ENCODE peak calls at places on chromosomes 13 and 19, in ten cellular contexts. B is BE2C, E is Calu3, Q is nephron progenitor cell, T is thoracic aorta, H is ELR, F is left colon, W is pancreas, N is bronchial epithelial cell, M is left cardiac atrium. K is an unnamed sample.

GRCh38 chr19:17448190-17448967 is at the start of gene TMEM221:
- DNase-seq in B (peak; percentile 42), E (peak; percentile 65), Q (peak; percentile 73), T (no peak), H (peak; percentile 48), F (peak; percentile 41), W (peak; percentile 68), N (no peak), M (peak; percentile 56), K (no peak)

GRCh38 chr13:110283661-110284516 is 23.1 kb downstream of the COL4A1 start:
- DNase-seq in B (no peak), E (no peak), Q (no peak), T (no peak), H (no peak), F (no peak), W (no peak), N (no peak), M (no peak), K (no peak)

GRCh38 chr13:50376895-50377575 is 361.8 kb downstream of the KCNRG start:
- DNase-seq in B (no peak), E (peak; percentile 3), Q (no peak), T (no peak), H (no peak), F (no peak), W (no peak), N (no peak), M (no peak), K (no peak)

GRCh38 chr13:33139186-33139585 is 123.0 kb downstream of the KL start:
- DNase-seq in B (no peak), E (no peak), Q (no peak), T (peak; percentile 31), H (no peak), F (peak; percentile 47), W (no peak), N (no peak), M (peak; percentile 62), K (no peak)

GRCh38 chr13:98975822-98976261 is 2.0 kb downstream of the DOCK9 start:
- DNase-seq in B (no peak), E (no peak), Q (no peak), T (no peak), H (peak; percentile 27), F (no peak), W (no peak), N (no peak), M (no peak), K (no peak)

GRCh38 chr19:13071444-13072205 is 31.0 kb downstream of the LYL1 start:
- DNase-seq in B (no peak), E (no peak), Q (no peak), T (no peak), H (no peak), F (no peak), W (no peak), N (no peak), M (no peak), K (no peak)

GRCh38 chr13:59494151-59494550 is 669.6 kb downstream of the DIAPH3 start:
- DNase-seq in B (no peak), E (no peak), Q (no peak), T (no peak), H (no peak), F (no peak), W (no peak), N (no peak), M (no peak), K (no peak)

GRCh38 chr13:91142572-91142971 is 204.9 kb upstream of the MIR17HG start:
- DNase-seq in B (no peak), E (no peak), Q (no peak), T (no peak), H (peak; percentile 56), F (no peak), W (no peak), N (peak; percentile 67), M (no peak), K (no peak)

GRCh38 chr19:8206147-8207087 is 2.8 kb upstream of the CERS4 start:
- DNase-seq in B (no peak), E (no peak), Q (no peak), T (no peak), H (no peak), F (no peak), W (peak; percentile 60), N (no peak), M (no peak), K (no peak)

GRCh38 chr13:91052873-91053272 is 294.6 kb upstream of the MIR17HG start:
- DNase-seq in B (no peak), E (no peak), Q (no peak), T (no peak), H (no peak), F (no peak), W (no peak), N (no peak), M (no peak), K (no peak)

GRCh38 chr19:6521718-6522646 is 8.8 kb upstream of the TNFSF9 start:
- DNase-seq in B (no peak), E (no peak), Q (no peak), T (no peak), H (peak; percentile 36), F (no peak), W (no peak), N (no peak), M (no peak), K (peak; percentile 86)

GRCh38 chr19:42850981-42851717 is 28.4 kb downstream of the PSG1 start:
- DNase-seq in B (no peak), E (peak; percentile 74), Q (no peak), T (peak; percentile 25), H (peak; percentile 97), F (no peak), W (no peak), N (peak; percentile 93), M (peak; percentile 55), K (no peak)

GRCh38 chr13:20901668-20902437 is 693 bp downstream of the XPO4 start:
- DNase-seq in B (peak; percentile 68), E (peak; percentile 16), Q (peak; percentile 57), T (no peak), H (peak; percentile 69), F (peak; percentile 55), W (peak; percentile 38), N (peak; percentile 28), M (peak; percentile 34), K (peak; percentile 5)

GRCh38 chr19:29967623-29968022 is 25.6 kb downstream of the URI1 start:
- DNase-seq in B (peak; percentile 57), E (no peak), Q (no peak), T (no peak), H (no peak), F (no peak), W (no peak), N (no peak), M (no peak), K (peak; percentile 44)

GRCh38 chr19:48868196-48868886 is at the start of gene PLEKHA4:
- DNase-seq in B (peak; percentile 53), E (peak; percentile 66), Q (peak; percentile 58), T (no peak), H (peak; percentile 60), F (peak; percentile 60), W (peak; percentile 61), N (no peak), M (peak; percentile 89), K (no peak)

GRCh38 chr19:30557927-30558557 is 185.9 kb downstream of the ZNF536 start:
- DNase-seq in B (no peak), E (no peak), Q (no peak), T (no peak), H (no peak), F (no peak), W (no peak), N (no peak), M (no peak), K (no peak)

GRCh38 chr19:17865364-17866311 is 5.9 kb downstream of the RPL18A start:
- DNase-seq in B (no peak), E (peak; percentile 21), Q (no peak), T (no peak), H (peak; percentile 67), F (peak; percentile 88), W (no peak), N (peak; percentile 44), M (no peak), K (no peak)

GRCh38 chr13:78430166-78430791 is 173.1 kb downstream of the POU4F1 start:
- DNase-seq in B (no peak), E (no peak), Q (peak; percentile 12), T (no peak), H (no peak), F (no peak), W (no peak), N (no peak), M (no peak), K (no peak)

GRCh38 chr19:51971624-51972023 is 15.0 kb downstream of the ZNF350 start:
- DNase-seq in B (no peak), E (peak; percentile 5), Q (peak; percentile 18), T (no peak), H (peak; percentile 7), F (no peak), W (no peak), N (no peak), M (no peak), K (no peak)

GRCh38 chr19:12255372-12255771 is 39.3 kb downstream of the ZNF44 start:
- DNase-seq in B (no peak), E (no peak), Q (no peak), T (no peak), H (no peak), F (no peak), W (no peak), N (no peak), M (no peak), K (no peak)

GRCh38 chr19:11260996-11261395 is 1.3 kb downstream of the DOCK6 start:
- DNase-seq in B (no peak), E (no peak), Q (no peak), T (no peak), H (no peak), F (no peak), W (no peak), N (no peak), M (no peak), K (no peak)

GRCh38 chr19:58387338-58388174 is 487 bp downstream of the RPS5 start:
- DNase-seq in B (no peak), E (no peak), Q (no peak), T (no peak), H (no peak), F (peak; percentile 24), W (peak; percentile 20), N (no peak), M (no peak), K (no peak)

GRCh38 chr19:38449518-38449917 is 16.0 kb downstream of the RYR1 start:
- DNase-seq in B (no peak), E (no peak), Q (no peak), T (no peak), H (no peak), F (no peak), W (no peak), N (no peak), M (no peak), K (no peak)

GRCh38 chr19:50214699-50215543 is 11.5 kb downstream of the MYH14 start:
- DNase-seq in B (no peak), E (peak; percentile 99), Q (peak; percentile 28), T (no peak), H (no peak), F (peak; percentile 89), W (peak; percentile 76), N (peak; percentile 29), M (no peak), K (no peak)

GRCh38 chr19:45200614-45201013 is 22.0 kb downstream of the BLOC1S3 start:
- DNase-seq in B (peak; percentile 51), E (peak; percentile 59), Q (peak; percentile 59), T (no peak), H (peak; percentile 48), F (no peak), W (no peak), N (peak; percentile 38), M (peak; percentile 45), K (no peak)

GRCh38 chr13:68929055-68929454 is 1178.6 kb upstream of the ATXN8OS start:
- DNase-seq in B (no peak), E (no peak), Q (no peak), T (no peak), H (no peak), F (no peak), W (no peak), N (no peak), M (no peak), K (no peak)

GRCh38 chr13:27170521-27171243 is 929 bp downstream of the USP12 start:
- DNase-seq in B (peak; percentile 54), E (no peak), Q (peak; percentile 82), T (no peak), H (peak; percentile 55), F (no peak), W (peak; percentile 60), N (no peak), M (peak; percentile 56), K (peak; percentile 25)

GRCh38 chr19:51803965-51804364 is 9.0 kb downstream of the FPR3 start:
- DNase-seq in B (no peak), E (no peak), Q (no peak), T (no peak), H (no peak), F (no peak), W (no peak), N (no peak), M (no peak), K (no peak)

K was measured in SIG-M5.